ENCODE peak calls at places on chromosomes 2 and 18, in nine cellular contexts. B is amniotic epithelial cell; E is ELR; I is globus pallidus; M is activated T-cell treated with anti-CD3 and anti-CD28 coated beads for 24 hours; W is neural progenitor cell; V is stimulated activated naive CD8-positive, alpha-beta T cell treated with anti-CD3 and anti-CD28 coated beads, Interleukin-15, Interleukin-2, amounts not matched to agents 100 U/mL and 50 U/mL, for 24 hours; L is Caki2; F is AG08396. N is an unnamed sample.

GRCh38 chr2:132923787-132924186 is 253.8 kb upstream of the LYPD1 start:
- DNase-seq in B (peak), E (peak), I (no peak), M (no peak), W (no peak), V (no peak), L (no peak), F (peak), N (no peak)

GRCh38 chr2:17442334-17442733 is 75.9 kb downstream of the RAD51AP2 start:
- DNase-seq in B (peak), E (no peak), I (no peak), M (no peak), W (no peak), V (no peak), L (peak), F (no peak), N (no peak)

GRCh38 chr2:192029089-192029488 is 165.6 kb downstream of the TMEFF2 start:
- DNase-seq in B (peak), E (peak), I (no peak), M (no peak), W (peak), V (no peak), L (peak), F (peak), N (no peak)

GRCh38 chr2:1707771-1708351 is 36.5 kb downstream of the PXDN start:
- DNase-seq in B (peak), E (peak), I (peak), M (no peak), W (peak), V (no peak), L (no peak), F (peak), N (no peak)

GRCh38 chr2:242085941-242086621 is 216.6 kb downstream of the RTP5 start:
- DNase-seq in B (peak), E (no peak), I (peak), M (no peak), W (no peak), V (peak), L (no peak), F (no peak), N (no peak)

GRCh38 chr2:191299009-191299408 is 53.8 kb downstream of the MYO1B start:
- DNase-seq in B (no peak), E (peak), I (no peak), M (no peak), W (no peak), V (no peak), L (no peak), F (no peak), N (no peak)

GRCh38 chr2:170723446-170723958 is 8.4 kb downstream of the SP5 start:
- DNase-seq in B (no peak), E (no peak), I (no peak), M (no peak), W (peak), V (no peak), L (no peak), F (no peak), N (no peak)

GRCh38 chr2:45008296-45009129 is 739 bp downstream of the SIX2 start:
- DNase-seq in B (no peak), E (no peak), I (no peak), M (no peak), W (peak), V (peak), L (no peak), F (no peak), N (no peak)

GRCh38 chr2:177334940-177335543 is 57.5 kb upstream of the AGPS start:
- DNase-seq in B (peak), E (peak), I (peak), M (peak), W (peak), V (no peak), L (peak), F (no peak), N (no peak)

GRCh38 chr18:35201502-35201901 is 39.3 kb upstream of the ZNF397 start:
- DNase-seq in B (no peak), E (no peak), I (no peak), M (no peak), W (no peak), V (no peak), L (no peak), F (no peak), N (no peak)